ENCODE peak calls at places on chromosome 2, in four cellular contexts. One of them, this sample, is unnamed.

GRCh38 chr2:174673405-174673804 is 75.8 kb upstream of the WIPF1 start:
- DNase-seq in dorsolateral prefrontal cortex: no peak
- DNase-seq in NCI-H1092: no peak
- DNase-seq in adrenal gland: no peak
- DNase-seq in this sample: no peak

GRCh38 chr2:163469561-163469962 is 266.2 kb downstream of the FIGN start:
- DNase-seq in NCI-H1092: no peak
- DNase-seq in adrenal gland: no peak
- DNase-seq in dorsolateral prefrontal cortex: peak; percentile 14
- DNase-seq in this sample: no peak

GRCh38 chr2:48105848-48106247 is 199.6 kb upstream of the FBXO11 start:
- DNase-seq in adrenal gland: no peak
- DNase-seq in NCI-H1092: no peak
- DNase-seq in dorsolateral prefrontal cortex: peak; percentile 28
- DNase-seq in this sample: no peak

GRCh38 chr2:215465246-215465645 is 29.4 kb upstream of the FN1 start:
- DNase-seq in dorsolateral prefrontal cortex: no peak
- DNase-seq in adrenal gland: no peak
- DNase-seq in NCI-H1092: no peak
- DNase-seq in this sample: no peak

GRCh38 chr2:226213717-226214116 is 585.9 kb downstream of the IRS1 start:
- DNase-seq in adrenal gland: no peak
- DNase-seq in NCI-H1092: no peak
- DNase-seq in dorsolateral prefrontal cortex: no peak
- DNase-seq in this sample: no peak

GRCh38 chr2:240430595-240430994 is 4.9 kb upstream of the GPC1 start:
- DNase-seq in dorsolateral prefrontal cortex: no peak
- DNase-seq in adrenal gland: peak; percentile 29
- DNase-seq in NCI-H1092: no peak
- DNase-seq in this sample: no peak

GRCh38 chr2:88054300-88055048 is 1.1 kb downstream of the KRCC1 start:
- DNase-seq in dorsolateral prefrontal cortex: no peak
- DNase-seq in NCI-H1092: no peak
- DNase-seq in adrenal gland: no peak
- DNase-seq in this sample: no peak

GRCh38 chr2:241547781-241548450 is 10.6 kb upstream of the BOK start:
- DNase-seq in adrenal gland: no peak
- DNase-seq in NCI-H1092: no peak
- DNase-seq in dorsolateral prefrontal cortex: no peak
- DNase-seq in this sample: no peak

GRCh38 chr2:46306320-46306719 is 9.1 kb downstream of the EPAS1 start:
- DNase-seq in NCI-H1092: peak; percentile 58
- DNase-seq in dorsolateral prefrontal cortex: no peak
- DNase-seq in adrenal gland: no peak
- DNase-seq in this sample: peak; percentile 37

GRCh38 chr2:75098856-75099255 is 100.5 kb downstream of the TACR1 start:
- DNase-seq in dorsolateral prefrontal cortex: no peak
- DNase-seq in NCI-H1092: no peak
- DNase-seq in adrenal gland: no peak
- DNase-seq in this sample: no peak

GRCh38 chr2:17878222-17879136 is at the start of gene KCNS3:
- DNase-seq in NCI-H1092: no peak
- DNase-seq in dorsolateral prefrontal cortex: no peak
- DNase-seq in adrenal gland: no peak
- DNase-seq in this sample: no peak

This sample was measured in SHP77.